ENCODE peak calls at places on chromosomes 3 and 15, in eight cellular contexts. One of them, this sample, is unnamed.

GRCh38 chr15:31433574-31433973 is 106.9 kb downstream of the KLF13 start:
- DNase-seq in transverse colon: no peak
- DNase-seq in left ventricle myocardium inferior: no peak
- DNase-seq in fibroblast of lung: no peak
- DNase-seq in WTC11: no peak
- DNase-seq in heart left ventricle: no peak
- DNase-seq in fibroblast of the aortic adventitia: no peak
- DNase-seq in astrocyte of the cerebellum: no peak
- DNase-seq in this sample: no peak

GRCh38 chr3:110687138-110687537 is 384.5 kb upstream of the NECTIN3 start:
- DNase-seq in fibroblast of lung: peak; percentile 48
- DNase-seq in transverse colon: no peak
- DNase-seq in astrocyte of the cerebellum: no peak
- DNase-seq in left ventricle myocardium inferior: no peak
- DNase-seq in WTC11: no peak
- DNase-seq in fibroblast of the aortic adventitia: peak; percentile 19
- DNase-seq in heart left ventricle: no peak
- DNase-seq in this sample: no peak

GRCh38 chr15:92928351-92928750 is 28.2 kb downstream of the CHD2 start:
- DNase-seq in heart left ventricle: no peak
- DNase-seq in transverse colon: no peak
- DNase-seq in fibroblast of the aortic adventitia: no peak
- DNase-seq in fibroblast of lung: no peak
- DNase-seq in left ventricle myocardium inferior: no peak
- DNase-seq in astrocyte of the cerebellum: no peak
- DNase-seq in WTC11: no peak
- DNase-seq in this sample: no peak

GRCh38 chr3:69451594-69451993 is 65.7 kb upstream of the FRMD4B start:
- DNase-seq in left ventricle myocardium inferior: no peak
- DNase-seq in transverse colon: no peak
- DNase-seq in fibroblast of the aortic adventitia: no peak
- DNase-seq in astrocyte of the cerebellum: no peak
- DNase-seq in fibroblast of lung: peak; percentile 29
- DNase-seq in heart left ventricle: no peak
- DNase-seq in WTC11: no peak
- DNase-seq in this sample: no peak

GRCh38 chr3:188631291-188632010 is 477.5 kb downstream of the LPP start:
- DNase-seq in heart left ventricle: no peak
- DNase-seq in WTC11: no peak
- DNase-seq in left ventricle myocardium inferior: no peak
- DNase-seq in fibroblast of the aortic adventitia: peak; percentile 58
- DNase-seq in fibroblast of lung: peak; percentile 91
- DNase-seq in astrocyte of the cerebellum: peak; percentile 41
- DNase-seq in transverse colon: no peak
- DNase-seq in this sample: peak; percentile 68

GRCh38 chr3:43647331-43648166 is 25.7 kb upstream of the ANO10 start:
- DNase-seq in left ventricle myocardium inferior: no peak
- DNase-seq in WTC11: no peak
- DNase-seq in astrocyte of the cerebellum: no peak
- DNase-seq in transverse colon: peak; percentile 14
- DNase-seq in fibroblast of lung: peak; percentile 50
- DNase-seq in heart left ventricle: no peak
- DNase-seq in fibroblast of the aortic adventitia: peak; percentile 57
- DNase-seq in this sample: no peak

GRCh38 chr3:73669268-73669667 is 44.5 kb upstream of the PDZRN3 start:
- DNase-seq in fibroblast of lung: peak; percentile 56
- DNase-seq in left ventricle myocardium inferior: no peak
- DNase-seq in astrocyte of the cerebellum: no peak
- DNase-seq in heart left ventricle: no peak
- DNase-seq in transverse colon: no peak
- DNase-seq in fibroblast of the aortic adventitia: peak; percentile 36
- DNase-seq in WTC11: no peak
- DNase-seq in this sample: peak; percentile 61

GRCh38 chr3:56970401-56971002 is 90.0 kb upstream of the SPATA12 start:
- DNase-seq in fibroblast of lung: no peak
- DNase-seq in WTC11: no peak
- DNase-seq in fibroblast of the aortic adventitia: peak; percentile 48
- DNase-seq in left ventricle myocardium inferior: no peak
- DNase-seq in astrocyte of the cerebellum: no peak
- DNase-seq in heart left ventricle: no peak
- DNase-seq in transverse colon: no peak
- DNase-seq in this sample: peak; percentile 41

GRCh38 chr15:38531509-38531908 is 33.1 kb downstream of the RASGRP1 start:
- DNase-seq in fibroblast of lung: peak; percentile 10
- DNase-seq in heart left ventricle: no peak
- DNase-seq in fibroblast of the aortic adventitia: no peak
- DNase-seq in left ventricle myocardium inferior: no peak
- DNase-seq in transverse colon: no peak
- DNase-seq in WTC11: no peak
- DNase-seq in astrocyte of the cerebellum: no peak
- DNase-seq in this sample: peak; percentile 39

GRCh38 chr3:116442331-116443021 is 2.8 kb downstream of the LSAMP start:
- DNase-seq in fibroblast of lung: peak; percentile 77
- DNase-seq in fibroblast of the aortic adventitia: no peak
- DNase-seq in WTC11: no peak
- DNase-seq in transverse colon: no peak
- DNase-seq in left ventricle myocardium inferior: no peak
- DNase-seq in heart left ventricle: no peak
- DNase-seq in astrocyte of the cerebellum: no peak
- DNase-seq in this sample: peak; percentile 4

GRCh38 chr15:39154136-39154770 is 426.6 kb upstream of the THBS1 start:
- DNase-seq in fibroblast of the aortic adventitia: no peak
- DNase-seq in heart left ventricle: no peak
- DNase-seq in fibroblast of lung: no peak
- DNase-seq in WTC11: no peak
- DNase-seq in left ventricle myocardium inferior: no peak
- DNase-seq in transverse colon: peak; percentile 27
- DNase-seq in astrocyte of the cerebellum: no peak
- DNase-seq in this sample: no peak

GRCh38 chr3:10546181-10546624 is 40.8 kb upstream of the ATP2B2 start:
- DNase-seq in fibroblast of lung: no peak
- DNase-seq in astrocyte of the cerebellum: no peak
- DNase-seq in heart left ventricle: no peak
- DNase-seq in fibroblast of the aortic adventitia: no peak
- DNase-seq in left ventricle myocardium inferior: no peak
- DNase-seq in WTC11: no peak
- DNase-seq in transverse colon: no peak
- DNase-seq in this sample: no peak

GRCh38 chr15:52463638-52464037 is 65.0 kb downstream of the MYO5A start:
- DNase-seq in WTC11: no peak
- DNase-seq in transverse colon: no peak
- DNase-seq in fibroblast of the aortic adventitia: peak; percentile 45
- DNase-seq in left ventricle myocardium inferior: no peak
- DNase-seq in heart left ventricle: no peak
- DNase-seq in fibroblast of lung: no peak
- DNase-seq in astrocyte of the cerebellum: no peak
- DNase-seq in this sample: no peak

GRCh38 chr15:34119291-34119690 is 17.4 kb downstream of the PGBD4 start:
- DNase-seq in transverse colon: no peak
- DNase-seq in fibroblast of lung: peak; percentile 28
- DNase-seq in WTC11: no peak
- DNase-seq in left ventricle myocardium inferior: no peak
- DNase-seq in fibroblast of the aortic adventitia: peak; percentile 28
- DNase-seq in heart left ventricle: no peak
- DNase-seq in astrocyte of the cerebellum: no peak
- DNase-seq in this sample: peak; percentile 77

GRCh38 chr3:113968986-113969385 is 21.2 kb downstream of the ZDHHC23 start:
- DNase-seq in heart left ventricle: no peak
- DNase-seq in WTC11: no peak
- DNase-seq in left ventricle myocardium inferior: no peak
- DNase-seq in transverse colon: no peak
- DNase-seq in astrocyte of the cerebellum: no peak
- DNase-seq in fibroblast of the aortic adventitia: peak; percentile 60
- DNase-seq in fibroblast of lung: peak; percentile 29
- DNase-seq in this sample: peak; percentile 50

GRCh38 chr3:183233986-183234385 is 19.1 kb upstream of the B3GNT5 start:
- DNase-seq in heart left ventricle: no peak
- DNase-seq in transverse colon: no peak
- DNase-seq in fibroblast of lung: no peak
- DNase-seq in fibroblast of the aortic adventitia: no peak
- DNase-seq in WTC11: no peak
- DNase-seq in astrocyte of the cerebellum: no peak
- DNase-seq in left ventricle myocardium inferior: no peak
- DNase-seq in this sample: no peak

GRCh38 chr3:39668420-39668819 is 141.0 kb upstream of the MYRIP start:
- DNase-seq in fibroblast of lung: peak; percentile 27
- DNase-seq in astrocyte of the cerebellum: peak; percentile 23
- DNase-seq in WTC11: no peak
- DNase-seq in heart left ventricle: no peak
- DNase-seq in fibroblast of the aortic adventitia: peak; percentile 75
- DNase-seq in left ventricle myocardium inferior: no peak
- DNase-seq in transverse colon: no peak
- DNase-seq in this sample: peak; percentile 48

GRCh38 chr3:46998121-46998851 is 18.8 kb downstream of the NBEAL2 start:
- DNase-seq in heart left ventricle: peak; percentile 74
- DNase-seq in fibroblast of the aortic adventitia: peak; percentile 21
- DNase-seq in transverse colon: peak; percentile 84
- DNase-seq in WTC11: peak; percentile 93
- DNase-seq in left ventricle myocardium inferior: peak; percentile 77
- DNase-seq in astrocyte of the cerebellum: no peak
- DNase-seq in fibroblast of lung: peak; percentile 39
- DNase-seq in this sample: peak; percentile 58

GRCh38 chr3:79175870-79176269 is 591.9 kb downstream of the ROBO1 start:
- DNase-seq in fibroblast of lung: peak; percentile 6
- DNase-seq in WTC11: no peak
- DNase-seq in fibroblast of the aortic adventitia: peak; percentile 17
- DNase-seq in heart left ventricle: peak; percentile 24
- DNase-seq in left ventricle myocardium inferior: no peak
- DNase-seq in transverse colon: no peak
- DNase-seq in astrocyte of the cerebellum: no peak
- DNase-seq in this sample: no peak

GRCh38 chr3:4290272-4290893 is 12.8 kb upstream of the SETMAR start:
- DNase-seq in left ventricle myocardium inferior: no peak
- DNase-seq in heart left ventricle: no peak
- DNase-seq in fibroblast of lung: peak; percentile 61
- DNase-seq in fibroblast of the aortic adventitia: peak; percentile 66
- DNase-seq in transverse colon: peak; percentile 22
- DNase-seq in astrocyte of the cerebellum: peak; percentile 27
- DNase-seq in WTC11: no peak
- DNase-seq in this sample: peak; percentile 52

GRCh38 chr15:74901612-74902063 is 5.0 kb downstream of the FAM219B start:
- DNase-seq in astrocyte of the cerebellum: no peak
- DNase-seq in left ventricle myocardium inferior: peak; percentile 36
- DNase-seq in fibroblast of lung: peak; percentile 67
- DNase-seq in transverse colon: peak; percentile 76
- DNase-seq in fibroblast of the aortic adventitia: peak; percentile 67
- DNase-seq in WTC11: peak; percentile 66
- DNase-seq in heart left ventricle: peak; percentile 26
- DNase-seq in this sample: peak; percentile 64

GRCh38 chr3:119664850-119665379 is 4.5 kb upstream of the POPDC2 start:
- DNase-seq in heart left ventricle: no peak
- DNase-seq in transverse colon: no peak
- DNase-seq in fibroblast of the aortic adventitia: peak; percentile 68
- DNase-seq in left ventricle myocardium inferior: no peak
- DNase-seq in astrocyte of the cerebellum: no peak
- DNase-seq in fibroblast of lung: no peak
- DNase-seq in WTC11: no peak
- DNase-seq in this sample: no peak

DNA sequence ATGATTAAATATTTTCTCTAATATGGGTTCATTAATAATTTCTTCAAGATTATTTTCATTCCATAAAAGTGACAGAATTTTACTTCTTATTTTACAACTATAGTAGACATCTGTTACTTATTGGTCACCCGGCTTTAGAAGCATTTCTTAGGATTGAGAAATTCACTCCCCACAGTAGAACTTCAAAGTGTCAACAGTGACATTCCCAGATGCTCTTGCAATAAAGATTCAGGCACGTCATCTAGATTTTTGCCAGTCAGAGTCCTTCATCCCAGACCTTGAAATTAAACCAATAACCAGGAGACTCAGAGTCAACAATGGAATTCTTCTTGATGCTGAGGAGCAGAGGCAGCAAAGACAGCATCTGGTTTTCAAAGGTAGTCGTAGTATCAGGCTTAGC is 190.8 kb downstream of the VGLL3 start:
- DNase-seq in left ventricle myocardium inferior: no peak
- DNase-seq in WTC11: no peak
- DNase-seq in fibroblast of lung: no peak
- DNase-seq in fibroblast of the aortic adventitia: no peak
- DNase-seq in transverse colon: no peak
- DNase-seq in heart left ventricle: no peak
- DNase-seq in astrocyte of the cerebellum: no peak
- DNase-seq in this sample: peak; percentile 54
- TF ChIP-seq CTCF in left ventricle myocardium inferior: no peak
- TF ChIP-seq CTCF in WTC11: no peak
- TF ChIP-seq CTCF in fibroblast of lung: no peak
- TF ChIP-seq CTCF in fibroblast of the aortic adventitia: no peak
- TF ChIP-seq CTCF in transverse colon: no peak
- TF ChIP-seq CTCF in heart left ventricle: no peak
- TF ChIP-seq CTCF in astrocyte of the cerebellum: no peak
- TF ChIP-seq CTCF in this sample: no peak

DNA sequence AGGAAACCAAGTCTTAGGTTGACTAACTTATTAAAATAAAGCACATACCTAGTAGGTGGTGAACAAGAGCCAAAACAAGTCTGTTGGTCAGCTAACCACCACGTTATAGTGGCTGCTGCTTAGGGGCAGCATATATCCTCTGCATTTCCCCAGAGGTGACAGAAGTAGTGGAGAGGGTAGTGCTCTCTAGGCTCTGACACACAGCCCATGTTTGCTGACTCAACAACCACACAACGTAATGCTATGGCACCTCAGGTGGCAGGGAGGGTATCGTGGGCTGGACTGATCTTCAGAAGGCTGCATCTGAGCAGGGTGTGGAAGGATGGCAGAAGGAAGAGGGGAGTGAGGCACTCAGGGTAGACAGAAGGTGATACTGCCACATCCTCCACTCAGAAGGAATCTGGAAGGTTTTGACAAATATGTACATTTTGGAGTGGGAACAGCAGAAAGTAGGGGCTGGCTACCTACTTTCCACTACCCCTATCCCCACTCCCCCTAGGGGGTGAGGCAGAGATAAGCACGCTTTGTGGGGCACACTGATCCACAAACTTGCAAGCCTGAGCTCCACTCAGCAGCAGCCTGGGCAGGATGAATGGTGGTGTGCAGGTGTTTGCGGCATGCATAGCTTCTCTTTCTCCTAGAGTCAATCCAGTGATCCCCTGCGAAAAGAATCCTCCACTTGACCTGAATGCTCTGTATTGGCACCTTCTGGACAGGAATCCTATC is 178.1 kb downstream of the RORA start:
- DNase-seq in fibroblast of the aortic adventitia: no peak
- DNase-seq in transverse colon: no peak
- DNase-seq in WTC11: no peak
- DNase-seq in astrocyte of the cerebellum: no peak
- DNase-seq in heart left ventricle: no peak
- DNase-seq in fibroblast of lung: no peak
- DNase-seq in left ventricle myocardium inferior: no peak
- DNase-seq in this sample: no peak
- TF ChIP-seq CTCF in fibroblast of the aortic adventitia: no peak
- TF ChIP-seq CTCF in transverse colon: no peak
- TF ChIP-seq CTCF in WTC11: no peak
- TF ChIP-seq CTCF in astrocyte of the cerebellum: no peak
- TF ChIP-seq CTCF in heart left ventricle: no peak
- TF ChIP-seq CTCF in fibroblast of lung: no peak
- TF ChIP-seq CTCF in left ventricle myocardium inferior: no peak
- TF ChIP-seq CTCF in this sample: no peak

GRCh38 chr15:23866832-23867231 is 179.7 kb upstream of the NDN start:
- DNase-seq in astrocyte of the cerebellum: no peak
- DNase-seq in fibroblast of lung: peak; percentile 17
- DNase-seq in fibroblast of the aortic adventitia: no peak
- DNase-seq in left ventricle myocardium inferior: no peak
- DNase-seq in heart left ventricle: no peak
- DNase-seq in transverse colon: no peak
- DNase-seq in WTC11: no peak
- DNase-seq in this sample: no peak
- TF ChIP-seq CTCF in astrocyte of the cerebellum: peak; percentile 24
- TF ChIP-seq CTCF in fibroblast of lung: no peak
- TF ChIP-seq CTCF in fibroblast of the aortic adventitia: no peak
- TF ChIP-seq CTCF in left ventricle myocardium inferior: peak; percentile 28
- TF ChIP-seq CTCF in heart left ventricle: no peak
- TF ChIP-seq CTCF in transverse colon: no peak
- TF ChIP-seq CTCF in WTC11: no peak
- TF ChIP-seq CTCF in this sample: no peak

GRCh38 chr15:43968551-43968950 is 141.7 kb downstream of the WDR76 start:
- DNase-seq in WTC11: no peak
- DNase-seq in left ventricle myocardium inferior: no peak
- DNase-seq in astrocyte of the cerebellum: no peak
- DNase-seq in fibroblast of the aortic adventitia: no peak
- DNase-seq in transverse colon: no peak
- DNase-seq in heart left ventricle: no peak
- DNase-seq in fibroblast of lung: no peak
- DNase-seq in this sample: peak; percentile 7
- TF ChIP-seq CTCF in WTC11: no peak
- TF ChIP-seq CTCF in left ventricle myocardium inferior: no peak
- TF ChIP-seq CTCF in astrocyte of the cerebellum: no peak
- TF ChIP-seq CTCF in fibroblast of the aortic adventitia: no peak
- TF ChIP-seq CTCF in transverse colon: no peak
- TF ChIP-seq CTCF in heart left ventricle: no peak
- TF ChIP-seq CTCF in fibroblast of lung: no peak
- TF ChIP-seq CTCF in this sample: no peak